ENCODE peak calls at places on chromosomes 5 and 9, in seven cellular contexts. One of them, this sample, is unnamed.
A peak's percentile ranks its signal among the peaks of the same experiment; 100 is the strongest.

GRCh38 chr9:6910032-6910431 is 152.3 kb downstream of the KDM4C start:
- DNase-seq in stomach: no peak
- DNase-seq in A549: peak; percentile 15
- DNase-seq in transverse colon: no peak
- DNase-seq in ovary: no peak
- DNase-seq in upper lobe of left lung: no peak
- DNase-seq in K562: no peak
- DNase-seq in this sample: no peak

GRCh38 chr5:38948501-38948900 is 102.7 kb downstream of the OSMR start:
- DNase-seq in stomach: no peak
- DNase-seq in A549: no peak
- DNase-seq in transverse colon: no peak
- DNase-seq in ovary: no peak
- DNase-seq in upper lobe of left lung: no peak
- DNase-seq in K562: no peak
- DNase-seq in this sample: no peak

GRCh38 chr5:171989946-171990712 is 16.3 kb downstream of the FBXW11 start:
- DNase-seq in stomach: no peak
- DNase-seq in A549: no peak
- DNase-seq in transverse colon: no peak
- DNase-seq in ovary: no peak
- DNase-seq in upper lobe of left lung: no peak
- DNase-seq in K562: no peak
- DNase-seq in this sample: no peak

GRCh38 chr5:97635553-97635952 is 452.5 kb upstream of the RIOK2 start:
- DNase-seq in stomach: no peak
- DNase-seq in A549: no peak
- DNase-seq in transverse colon: no peak
- DNase-seq in ovary: no peak
- DNase-seq in upper lobe of left lung: no peak
- DNase-seq in K562: no peak
- DNase-seq in this sample: no peak

GRCh38 chr9:129027685-129028191 is 393 bp downstream of the SH3GLB2 start:
- DNase-seq in stomach: peak; percentile 78
- DNase-seq in A549: peak; percentile 66
- DNase-seq in transverse colon: peak; percentile 77
- DNase-seq in ovary: no peak
- DNase-seq in upper lobe of left lung: no peak
- DNase-seq in K562: peak; percentile 63
- DNase-seq in this sample: no peak

GRCh38 chr5:97745817-97746216 is 562.8 kb upstream of the RIOK2 start:
- DNase-seq in stomach: no peak
- DNase-seq in A549: no peak
- DNase-seq in transverse colon: no peak
- DNase-seq in ovary: no peak
- DNase-seq in upper lobe of left lung: no peak
- DNase-seq in K562: no peak
- DNase-seq in this sample: no peak

GRCh38 chr9:128344931-128345605 is 4.7 kb downstream of the SLC27A4 start:
- DNase-seq in stomach: no peak
- DNase-seq in A549: no peak
- DNase-seq in transverse colon: no peak
- DNase-seq in ovary: no peak
- DNase-seq in upper lobe of left lung: peak; percentile 65
- DNase-seq in K562: peak; percentile 35
- DNase-seq in this sample: no peak

GRCh38 chr9:10050016-10050415 is 562.8 kb downstream of the PTPRD start:
- DNase-seq in stomach: no peak
- DNase-seq in A549: no peak
- DNase-seq in transverse colon: no peak
- DNase-seq in ovary: no peak
- DNase-seq in upper lobe of left lung: no peak
- DNase-seq in K562: no peak
- DNase-seq in this sample: no peak

GRCh38 chr5:151924564-151925395 is at the start of gene GLRA1:
- DNase-seq in stomach: peak; percentile 32
- DNase-seq in A549: peak; percentile 17
- DNase-seq in transverse colon: peak; percentile 11
- DNase-seq in ovary: peak; percentile 68
- DNase-seq in upper lobe of left lung: peak; percentile 54
- DNase-seq in K562: peak; percentile 60
- DNase-seq in this sample: no peak

GRCh38 chr5:150016537-150016936 is 16.0 kb downstream of the HMGXB3 start:
- DNase-seq in stomach: no peak
- DNase-seq in A549: no peak
- DNase-seq in transverse colon: no peak
- DNase-seq in ovary: no peak
- DNase-seq in upper lobe of left lung: no peak
- DNase-seq in K562: no peak
- DNase-seq in this sample: no peak

GRCh38 chr9:109717342-109717741 is 62.7 kb upstream of the PALM2AKAP2 start:
- DNase-seq in stomach: no peak
- DNase-seq in A549: no peak
- DNase-seq in transverse colon: no peak
- DNase-seq in ovary: no peak
- DNase-seq in upper lobe of left lung: no peak
- DNase-seq in K562: no peak
- DNase-seq in this sample: no peak

GRCh38 chr5:169442354-169443248 is 141.0 kb upstream of the SPDL1 start:
- DNase-seq in stomach: no peak
- DNase-seq in A549: peak; percentile 37
- DNase-seq in transverse colon: no peak
- DNase-seq in ovary: no peak
- DNase-seq in upper lobe of left lung: no peak
- DNase-seq in K562: no peak
- DNase-seq in this sample: no peak

GRCh38 chr5:31415009-31415923 is 116.6 kb downstream of the DROSHA start:
- DNase-seq in stomach: no peak
- DNase-seq in A549: no peak
- DNase-seq in transverse colon: no peak
- DNase-seq in ovary: no peak
- DNase-seq in upper lobe of left lung: no peak
- DNase-seq in K562: no peak
- DNase-seq in this sample: no peak

GRCh38 chr5:68542207-68542606 is 326.7 kb downstream of the PIK3R1 start:
- DNase-seq in stomach: no peak
- DNase-seq in A549: no peak
- DNase-seq in transverse colon: no peak
- DNase-seq in ovary: no peak
- DNase-seq in upper lobe of left lung: no peak
- DNase-seq in K562: no peak
- DNase-seq in this sample: no peak

GRCh38 chr9:21638104-21638503 is 156.0 kb upstream of the IFNE start:
- DNase-seq in stomach: no peak
- DNase-seq in A549: no peak
- DNase-seq in transverse colon: no peak
- DNase-seq in ovary: no peak
- DNase-seq in upper lobe of left lung: peak; percentile 15
- DNase-seq in K562: no peak
- DNase-seq in this sample: no peak

GRCh38 chr9:115733736-115734135 is 419.9 kb upstream of the PAPPA start:
- DNase-seq in stomach: no peak
- DNase-seq in A549: no peak
- DNase-seq in transverse colon: no peak
- DNase-seq in ovary: no peak
- DNase-seq in upper lobe of left lung: no peak
- DNase-seq in K562: no peak
- DNase-seq in this sample: no peak

GRCh38 chr5:93193756-93194155 is 387.3 kb downstream of the NR2F1-AS1 start:
- DNase-seq in stomach: no peak
- DNase-seq in A549: no peak
- DNase-seq in transverse colon: no peak
- DNase-seq in ovary: no peak
- DNase-seq in upper lobe of left lung: no peak
- DNase-seq in K562: no peak
- DNase-seq in this sample: no peak

GRCh38 chr5:72410896-72411295 is 90.7 kb downstream of the PTCD2 start:
- DNase-seq in stomach: no peak
- DNase-seq in A549: no peak
- DNase-seq in transverse colon: no peak
- DNase-seq in ovary: no peak
- DNase-seq in upper lobe of left lung: no peak
- DNase-seq in K562: no peak
- DNase-seq in this sample: no peak

GRCh38 chr5:60634054-60634453 is 65.9 kb downstream of the DEPDC1B start:
- DNase-seq in stomach: no peak
- DNase-seq in A549: no peak
- DNase-seq in transverse colon: no peak
- DNase-seq in ovary: no peak
- DNase-seq in upper lobe of left lung: no peak
- DNase-seq in K562: no peak
- DNase-seq in this sample: no peak

GRCh38 chr9:13524245-13524644 is 244.8 kb upstream of the MPDZ start:
- DNase-seq in stomach: no peak
- DNase-seq in A549: no peak
- DNase-seq in transverse colon: no peak
- DNase-seq in ovary: no peak
- DNase-seq in upper lobe of left lung: no peak
- DNase-seq in K562: no peak
- DNase-seq in this sample: no peak

GRCh38 chr9:8706998-8707397 is 907.4 kb upstream of the DMAC1 start:
- DNase-seq in stomach: no peak
- DNase-seq in A549: no peak
- DNase-seq in transverse colon: no peak
- DNase-seq in ovary: no peak
- DNase-seq in upper lobe of left lung: no peak
- DNase-seq in K562: no peak
- DNase-seq in this sample: no peak

GRCh38 chr5:147140558-147140957 is 94.3 kb upstream of the STK32A start:
- DNase-seq in stomach: no peak
- DNase-seq in A549: no peak
- DNase-seq in transverse colon: no peak
- DNase-seq in ovary: no peak
- DNase-seq in upper lobe of left lung: no peak
- DNase-seq in K562: no peak
- DNase-seq in this sample: no peak

GRCh38 chr5:135539430-135540005 is 3.8 kb upstream of the NEUROG1 start:
- DNase-seq in stomach: no peak
- DNase-seq in A549: no peak
- DNase-seq in transverse colon: no peak
- DNase-seq in ovary: no peak
- DNase-seq in upper lobe of left lung: no peak
- DNase-seq in K562: no peak
- DNase-seq in this sample: no peak

GRCh38 chr5:53418409-53418808 is 62.0 kb upstream of the FST start:
- DNase-seq in stomach: no peak
- DNase-seq in A549: peak; percentile 47
- DNase-seq in transverse colon: no peak
- DNase-seq in ovary: no peak
- DNase-seq in upper lobe of left lung: no peak
- DNase-seq in K562: no peak
- DNase-seq in this sample: no peak

GRCh38 chr5:24444439-24444838 is 200.3 kb downstream of the CDH10 start:
- DNase-seq in stomach: no peak
- DNase-seq in A549: no peak
- DNase-seq in transverse colon: no peak
- DNase-seq in ovary: no peak
- DNase-seq in upper lobe of left lung: no peak
- DNase-seq in K562: no peak
- DNase-seq in this sample: no peak

GRCh38 chr5:63025679-63026078 is 447.1 kb downstream of the LRRC70 start:
- DNase-seq in stomach: no peak
- DNase-seq in A549: no peak
- DNase-seq in transverse colon: no peak
- DNase-seq in ovary: no peak
- DNase-seq in upper lobe of left lung: no peak
- DNase-seq in K562: no peak
- DNase-seq in this sample: no peak

GRCh38 chr9:33676746-33677505 is 118.4 kb upstream of the PRSS3 start:
- DNase-seq in stomach: peak; percentile 25
- DNase-seq in A549: peak; percentile 60
- DNase-seq in transverse colon: peak; percentile 13
- DNase-seq in ovary: peak; percentile 45
- DNase-seq in upper lobe of left lung: peak; percentile 89
- DNase-seq in K562: peak; percentile 37
- DNase-seq in this sample: no peak
- TF ChIP-seq EP300 in stomach: no peak
- TF ChIP-seq EP300 in A549: no peak
- TF ChIP-seq EP300 in transverse colon: no peak
- TF ChIP-seq EP300 in ovary: no peak
- TF ChIP-seq EP300 in upper lobe of left lung: no peak
- TF ChIP-seq EP300 in K562: no peak
- TF ChIP-seq EP300 in this sample: no peak

GRCh38 chr5:128085413-128085812 is 1.8 kb downstream of the SLC12A2 start:
- DNase-seq in stomach: no peak
- DNase-seq in A549: peak; percentile 26
- DNase-seq in transverse colon: no peak
- DNase-seq in ovary: no peak
- DNase-seq in upper lobe of left lung: no peak
- DNase-seq in K562: no peak
- DNase-seq in this sample: no peak
- H3K4me3 ChIP-seq in stomach: peak overlapping the region; percentile 88
- H3K4me3 ChIP-seq in A549: peak overlapping the region; percentile 88
- H3K4me3 ChIP-seq in transverse colon: peak overlapping the region; percentile 4
- H3K4me3 ChIP-seq in ovary: peak overlapping the region; percentile 87
- H3K4me3 ChIP-seq in upper lobe of left lung: no peak overlapping the region
- H3K4me3 ChIP-seq in K562: peak overlapping the region; percentile 80
- H3K4me3 ChIP-seq in this sample: peak overlapping the region; percentile 70

GRCh38 chr9:3181049-3181953 is 337.4 kb upstream of the PUM3 start:
- DNase-seq in stomach: peak; percentile 39
- DNase-seq in A549: peak; percentile 48
- DNase-seq in transverse colon: peak; percentile 54
- DNase-seq in ovary: peak; percentile 34
- DNase-seq in upper lobe of left lung: peak; percentile 79
- DNase-seq in K562: no peak
- DNase-seq in this sample: no peak
- TF ChIP-seq CTCF in stomach: peak; percentile 34
- TF ChIP-seq CTCF in A549: peak; percentile 46
- TF ChIP-seq CTCF in transverse colon: peak; percentile 27
- TF ChIP-seq CTCF in ovary: no peak
- TF ChIP-seq CTCF in upper lobe of left lung: no peak
- TF ChIP-seq CTCF in K562: peak; percentile 39
- TF ChIP-seq CTCF in this sample: no peak

GRCh38 chr5:160198148-160198545 is 31.2 kb upstream of the FABP6 start:
- DNase-seq in stomach: no peak
- DNase-seq in A549: no peak
- DNase-seq in transverse colon: no peak
- DNase-seq in ovary: no peak
- DNase-seq in upper lobe of left lung: no peak
- DNase-seq in K562: peak; percentile 33
- DNase-seq in this sample: no peak

GRCh38 chr5:160198886-160199409 is 30.4 kb upstream of the FABP6 start:
- DNase-seq in stomach: no peak
- DNase-seq in A549: no peak
- DNase-seq in transverse colon: no peak
- DNase-seq in ovary: no peak
- DNase-seq in upper lobe of left lung: no peak
- DNase-seq in K562: no peak
- DNase-seq in this sample: no peak

GRCh38 chr5:160199410-160199911 is 29.8 kb upstream of the FABP6 start:
- DNase-seq in stomach: peak; percentile 79
- DNase-seq in A549: peak; percentile 53
- DNase-seq in transverse colon: peak; percentile 74
- DNase-seq in ovary: peak; percentile 87
- DNase-seq in upper lobe of left lung: peak; percentile 96
- DNase-seq in K562: peak; percentile 89
- DNase-seq in this sample: peak; percentile 53

GRCh38 chr5:160192424-160192823 is 36.9 kb upstream of the FABP6 start:
- DNase-seq in stomach: no peak
- DNase-seq in A549: no peak
- DNase-seq in transverse colon: no peak
- DNase-seq in ovary: no peak
- DNase-seq in upper lobe of left lung: no peak
- DNase-seq in K562: no peak
- DNase-seq in this sample: no peak

GRCh38 chr5:160197341-160198147 is 31.8 kb upstream of the FABP6 start:
- DNase-seq in stomach: no peak
- DNase-seq in A549: no peak
- DNase-seq in transverse colon: no peak
- DNase-seq in ovary: peak; percentile 54
- DNase-seq in upper lobe of left lung: no peak
- DNase-seq in K562: peak; percentile 72
- DNase-seq in this sample: no peak
- TF ChIP-seq EP300 in stomach: no peak
- TF ChIP-seq EP300 in A549: no peak
- TF ChIP-seq EP300 in transverse colon: no peak
- TF ChIP-seq EP300 in ovary: no peak
- TF ChIP-seq EP300 in upper lobe of left lung: no peak
- TF ChIP-seq EP300 in K562: peak; percentile 56
- TF ChIP-seq EP300 in this sample: no peak

This sample was measured in tibial nerve.